ENCODE peak calls at places on chromosomes 12 and 14, in six cellular contexts. P is fibroblast of the conjunctiva; K is AG08396; W is uterus; A is A549; C is activated CD4-positive, CD25-positive, alpha-beta regulatory T cell. Y is an unnamed sample.

GRCh38 chr12:66903782-66904396 is 225.0 kb upstream of the GRIP1 start:
- DNase-seq in P (no peak), K (no peak), W (no peak), A (no peak), C (no peak), Y (no peak)

GRCh38 chr14:53032161-53032803 is 81.4 kb upstream of the FERMT2 start:
- DNase-seq in P (no peak), K (peak; percentile 61), W (no peak), A (no peak), C (no peak), Y (peak; percentile 41)

GRCh38 chr12:128823216-128823915 is 392 bp downstream of the SLC15A4 start:
- DNase-seq in P (no peak), K (no peak), W (peak; percentile 24), A (peak; percentile 40), C (peak; percentile 50), Y (peak; percentile 41)

GRCh38 chr14:99516156-99517045 is 35.2 kb downstream of the CCNK start:
- DNase-seq in P (no peak), K (no peak), W (no peak), A (no peak), C (no peak), Y (no peak)

GRCh38 chr14:69643430-69644200 is 32.2 kb downstream of the SUSD6 start:
- DNase-seq in P (no peak), K (no peak), W (peak; percentile 56), A (peak; percentile 65), C (peak; percentile 30), Y (peak; percentile 74)

GRCh38 chr12:2163172-2163927 is 110.6 kb downstream of the CACNA1C start:
- DNase-seq in P (peak; percentile 82), K (peak; percentile 89), W (peak; percentile 92), A (no peak), C (no peak), Y (peak; percentile 57)

GRCh38 chr14:54444003-54444402 is 2.8 kb upstream of the CNIH1 start:
- DNase-seq in P (no peak), K (no peak), W (peak; percentile 46), A (no peak), C (no peak), Y (no peak)

GRCh38 chr12:18813753-18814152 is 75.8 kb downstream of the CAPZA3 start:
- DNase-seq in P (no peak), K (no peak), W (no peak), A (no peak), C (no peak), Y (no peak)

GRCh38 chr14:54686219-54686870 is 119.4 kb downstream of the SAMD4A start:
- DNase-seq in P (peak; percentile 21), K (peak; percentile 33), W (peak; percentile 80), A (no peak), C (no peak), Y (no peak)

GRCh38 chr14:74704656-74705055 is 8.2 kb downstream of the AREL1 start:
- DNase-seq in P (no peak), K (no peak), W (no peak), A (no peak), C (no peak), Y (no peak)

GRCh38 chr12:9668141-9669018 is 1.1 kb upstream of the CLEC2D start:
- DNase-seq in P (no peak), K (no peak), W (peak; percentile 32), A (no peak), C (no peak), Y (no peak)

GRCh38 chr12:10361084-10361483 is 28.8 kb downstream of the KLRK1 start:
- DNase-seq in P (no peak), K (no peak), W (no peak), A (no peak), C (no peak), Y (no peak)

GRCh38 chr12:91877461-91878230 is 268.0 kb downstream of the BTG1 start:
- DNase-seq in P (no peak), K (no peak), W (no peak), A (no peak), C (no peak), Y (no peak)

GRCh38 chr14:81886588-81886987 is 352.9 kb upstream of the SEL1L start:
- DNase-seq in P (no peak), K (no peak), W (no peak), A (no peak), C (no peak), Y (no peak)

GRCh38 chr12:60269611-60270269 is 673.9 kb downstream of the SLC16A7 start:
- DNase-seq in P (no peak), K (no peak), W (no peak), A (no peak), C (no peak), Y (no peak)

GRCh38 chr12:108720757-108721514 is 10.4 kb downstream of the CORO1C start:
- DNase-seq in P (no peak), K (no peak), W (no peak), A (no peak), C (no peak), Y (no peak)

GRCh38 chr14:78701246-78701645 is 531.1 kb downstream of the NRXN3 start:
- DNase-seq in P (no peak), K (no peak), W (no peak), A (no peak), C (no peak), Y (no peak)

GRCh38 chr12:98227162-98227561 is 288.2 kb upstream of the TMPO start:
- DNase-seq in P (no peak), K (no peak), W (no peak), A (no peak), C (no peak), Y (no peak)

GRCh38 chr12:53048033-53048779 is 1.7 kb upstream of the TNS2 start:
- DNase-seq in P (no peak), K (peak; percentile 16), W (peak; percentile 64), A (peak; percentile 55), C (no peak), Y (peak; percentile 75)

GRCh38 chr12:72214163-72214562 is 58.0 kb upstream of the TRHDE start:
- DNase-seq in P (no peak), K (no peak), W (no peak), A (no peak), C (no peak), Y (no peak)

GRCh38 chr14:104681689-104682074 is 7.7 kb upstream of the INF2 start:
- DNase-seq in P (peak; percentile 73), K (peak; percentile 89), W (peak; percentile 89), A (peak; percentile 91), C (no peak), Y (peak; percentile 84)

GRCh38 chr12:72141381-72141780 is 130.8 kb upstream of the TRHDE start:
- DNase-seq in P (no peak), K (no peak), W (no peak), A (no peak), C (no peak), Y (no peak)

GRCh38 chr14:90373887-90374286 is 22.9 kb upstream of the CALM1 start:
- DNase-seq in P (no peak), K (no peak), W (no peak), A (no peak), C (no peak), Y (no peak)

GRCh38 chr12:86411710-86412109 is 155.5 kb upstream of the MGAT4C start:
- DNase-seq in P (no peak), K (no peak), W (no peak), A (no peak), C (no peak), Y (no peak)

GRCh38 chr14:76112889-76113611 is 38.7 kb upstream of the GPATCH2L start:
- DNase-seq in P (no peak), K (no peak), W (no peak), A (no peak), C (no peak), Y (no peak)

GRCh38 chr12:57521475-57522018 is 1.1 kb upstream of the MBD6 start:
- DNase-seq in P (no peak), K (no peak), W (peak; percentile 67), A (no peak), C (no peak), Y (no peak)

GRCh38 chr12:131555866-131556265 is 155.0 kb upstream of the SFSWAP start:
- DNase-seq in P (no peak), K (no peak), W (no peak), A (no peak), C (no peak), Y (no peak)

GRCh38 chr14:52948836-52949235 is 2.0 kb downstream of the FERMT2 start:
- DNase-seq in P (no peak), K (no peak), W (no peak), A (no peak), C (no peak), Y (no peak)

GRCh38 chr12:2149091-2149490 is 96.3 kb downstream of the CACNA1C start:
- DNase-seq in P (no peak), K (no peak), W (no peak), A (no peak), C (no peak), Y (no peak)

GRCh38 chr12:7060353-7060954 is at the start of gene C1S:
- DNase-seq in P (peak; percentile 96), K (peak; percentile 93), W (peak; percentile 91), A (peak; percentile 93), C (no peak), Y (peak; percentile 78)

GRCh38 chr12:6613776-6614512 is 6.8 kb upstream of the CHD4 start:
- DNase-seq in P (peak; percentile 99), K (peak; percentile 92), W (peak; percentile 96), A (peak; percentile 68), C (peak; percentile 17), Y (peak; percentile 86)